ENCODE peak calls at places on chromosomes 13 and 19, in six cellular contexts. One of them, this sample, is unnamed.

GRCh38 chr13:34941835-34942731 is at the start of gene NBEA:
- DNase-seq in NCI-H1436 treated with DMSO at 0.1 percent for 48 hours: peak
- DNase-seq in posterior cingulate gyrus: peak
- DNase-seq in GM04504: peak
- DNase-seq in activated T-helper 1 cell treated with anti-CD3 and anti-CD28 coated beads, Interleukin-2, amount 50 U/mL, for 16 hours: peak
- DNase-seq in CD8-positive, alpha-beta memory T cell: peak
- DNase-seq in this sample: peak

GRCh38 chr19:56839665-56840451 is 668 bp downstream of the PEG3 start:
- DNase-seq in activated T-helper 1 cell treated with anti-CD3 and anti-CD28 coated beads, Interleukin-2, amount 50 U/mL, for 16 hours: no peak
- DNase-seq in GM04504: no peak
- DNase-seq in NCI-H1436 treated with DMSO at 0.1 percent for 48 hours: no peak
- DNase-seq in CD8-positive, alpha-beta memory T cell: no peak
- DNase-seq in posterior cingulate gyrus: peak
- DNase-seq in this sample: no peak

GRCh38 chr19:14972676-14973075 is 7.0 kb downstream of the SLC1A6 start:
- DNase-seq in GM04504: no peak
- DNase-seq in CD8-positive, alpha-beta memory T cell: no peak
- DNase-seq in activated T-helper 1 cell treated with anti-CD3 and anti-CD28 coated beads, Interleukin-2, amount 50 U/mL, for 16 hours: no peak
- DNase-seq in posterior cingulate gyrus: no peak
- DNase-seq in NCI-H1436 treated with DMSO at 0.1 percent for 48 hours: no peak
- DNase-seq in this sample: no peak

GRCh38 chr13:95300625-95301134 is 571 bp downstream of the ABCC4 start:
- DNase-seq in GM04504: no peak
- DNase-seq in CD8-positive, alpha-beta memory T cell: peak
- DNase-seq in activated T-helper 1 cell treated with anti-CD3 and anti-CD28 coated beads, Interleukin-2, amount 50 U/mL, for 16 hours: no peak
- DNase-seq in posterior cingulate gyrus: no peak
- DNase-seq in NCI-H1436 treated with DMSO at 0.1 percent for 48 hours: no peak
- DNase-seq in this sample: peak

GRCh38 chr19:4671182-4671851 is 1.2 kb upstream of the MYDGF start:
- DNase-seq in NCI-H1436 treated with DMSO at 0.1 percent for 48 hours: no peak
- DNase-seq in activated T-helper 1 cell treated with anti-CD3 and anti-CD28 coated beads, Interleukin-2, amount 50 U/mL, for 16 hours: no peak
- DNase-seq in CD8-positive, alpha-beta memory T cell: no peak
- DNase-seq in posterior cingulate gyrus: no peak
- DNase-seq in GM04504: no peak
- DNase-seq in this sample: no peak

GRCh38 chr19:17513801-17514200 is 2.4 kb downstream of the PGLS start:
- DNase-seq in NCI-H1436 treated with DMSO at 0.1 percent for 48 hours: no peak
- DNase-seq in GM04504: no peak
- DNase-seq in activated T-helper 1 cell treated with anti-CD3 and anti-CD28 coated beads, Interleukin-2, amount 50 U/mL, for 16 hours: no peak
- DNase-seq in posterior cingulate gyrus: no peak
- DNase-seq in CD8-positive, alpha-beta memory T cell: no peak
- DNase-seq in this sample: no peak

GRCh38 chr19:46176116-46176860 is 28.2 kb downstream of the IGFL2 start:
- DNase-seq in activated T-helper 1 cell treated with anti-CD3 and anti-CD28 coated beads, Interleukin-2, amount 50 U/mL, for 16 hours: no peak
- DNase-seq in posterior cingulate gyrus: no peak
- DNase-seq in GM04504: no peak
- DNase-seq in CD8-positive, alpha-beta memory T cell: no peak
- DNase-seq in NCI-H1436 treated with DMSO at 0.1 percent for 48 hours: no peak
- DNase-seq in this sample: no peak

GRCh38 chr13:19185086-19185864 is 3.7 kb upstream of the TUBA3C start:
- DNase-seq in posterior cingulate gyrus: no peak
- DNase-seq in activated T-helper 1 cell treated with anti-CD3 and anti-CD28 coated beads, Interleukin-2, amount 50 U/mL, for 16 hours: no peak
- DNase-seq in CD8-positive, alpha-beta memory T cell: no peak
- DNase-seq in GM04504: no peak
- DNase-seq in NCI-H1436 treated with DMSO at 0.1 percent for 48 hours: no peak
- DNase-seq in this sample: no peak

GRCh38 chr19:41753159-41753558 is 2.2 kb upstream of the CEACAM6 start:
- DNase-seq in GM04504: no peak
- DNase-seq in NCI-H1436 treated with DMSO at 0.1 percent for 48 hours: peak
- DNase-seq in activated T-helper 1 cell treated with anti-CD3 and anti-CD28 coated beads, Interleukin-2, amount 50 U/mL, for 16 hours: peak
- DNase-seq in posterior cingulate gyrus: peak
- DNase-seq in CD8-positive, alpha-beta memory T cell: peak
- DNase-seq in this sample: peak

GRCh38 chr13:75214846-75215245 is 267.1 kb downstream of the TBC1D4 start:
- DNase-seq in posterior cingulate gyrus: no peak
- DNase-seq in activated T-helper 1 cell treated with anti-CD3 and anti-CD28 coated beads, Interleukin-2, amount 50 U/mL, for 16 hours: no peak
- DNase-seq in CD8-positive, alpha-beta memory T cell: no peak
- DNase-seq in NCI-H1436 treated with DMSO at 0.1 percent for 48 hours: no peak
- DNase-seq in GM04504: no peak
- DNase-seq in this sample: no peak

GRCh38 chr13:97539651-97540230 is 105.8 kb downstream of the RAP2A start:
- DNase-seq in GM04504: no peak
- DNase-seq in activated T-helper 1 cell treated with anti-CD3 and anti-CD28 coated beads, Interleukin-2, amount 50 U/mL, for 16 hours: no peak
- DNase-seq in NCI-H1436 treated with DMSO at 0.1 percent for 48 hours: no peak
- DNase-seq in CD8-positive, alpha-beta memory T cell: no peak
- DNase-seq in posterior cingulate gyrus: no peak
- DNase-seq in this sample: no peak

This sample was measured in activated CD4-positive, CD25-positive, alpha-beta regulatory T cell.